ENCODE peak calls at places on chromosomes 11 and 22, in ten cellular contexts. O, A, G, B, W, P, Q, E, H and K are unnamed samples. For H3K4me1, the result is how much of the 10 kb centered on the place peaks cover.

GRCh38 chr11:118872403-118872821 is 11.3 kb upstream of the CXCR5 start:
- DNase-seq in O (no peak), A (no peak), G (no peak), B (no peak), W (no peak), P (no peak), Q (no peak), E (no peak), H (no peak), K (no peak)

GRCh38 chr22:49960967-49961600 is 512 bp downstream of the PIM3 start:
- DNase-seq in O (peak), A (peak), G (peak), B (peak), W (peak), P (peak), Q (peak), E (no peak), H (peak), K (peak)

GRCh38 chr11:21511835-21512440 is 680.9 kb upstream of the ANO5 start:
- DNase-seq in O (peak), A (peak), G (peak), B (no peak), W (peak), P (peak), Q (no peak), E (no peak), H (peak), K (no peak)

GRCh38 chr11:60914620-60915249 is 777 bp downstream of the TMEM109 start:
- DNase-seq in O (peak), A (peak), G (no peak), B (peak), W (peak), P (peak), Q (no peak), E (peak), H (peak), K (peak)

GRCh38 chr22:38320605-38321402 is 3.6 kb upstream of the CSNK1E start:
- DNase-seq in O (no peak), A (peak), G (no peak), B (no peak), W (no peak), P (no peak), Q (no peak), E (no peak), H (no peak), K (no peak)

GRCh38 chr11:32105871-32106312 is 15.0 kb downstream of the RCN1 start:
- DNase-seq in O (no peak), A (no peak), G (no peak), B (no peak), W (no peak), P (no peak), Q (no peak), E (no peak), H (no peak), K (no peak)

GRCh38 chr11:93845181-93846092 is 5.0 kb downstream of the VSTM5 start:
- DNase-seq in O (no peak), A (no peak), G (no peak), B (no peak), W (no peak), P (no peak), Q (no peak), E (no peak), H (no peak), K (no peak)

GRCh38 chr11:33984682-33985389 is 66.7 kb upstream of the CAPRIN1 start:
- DNase-seq in O (no peak), A (no peak), G (no peak), B (no peak), W (no peak), P (no peak), Q (no peak), E (no peak), H (no peak), K (no peak)

GRCh38 chr11:67286621-67287333 is 2.3 kb upstream of the ANKRD13D start:
- DNase-seq in O (no peak), A (no peak), G (no peak), B (peak), W (no peak), P (peak), Q (no peak), E (no peak), H (no peak), K (peak)

GRCh38 chr11:88131764-88132470 is 43.3 kb downstream of the RAB38 start:
- DNase-seq in O (no peak), A (no peak), G (no peak), B (no peak), W (no peak), P (no peak), Q (no peak), E (no peak), H (no peak), K (no peak)

GRCh38 chr22:23285236-23285635 is 104.9 kb downstream of the BCR start:
- DNase-seq in O (no peak), A (no peak), G (no peak), B (no peak), W (no peak), P (no peak), Q (no peak), E (no peak), H (no peak), K (no peak)

GRCh38 chr11:44324787-44325525 is 15.0 kb upstream of the ALX4 start:
- DNase-seq in O (no peak), A (no peak), G (no peak), B (no peak), W (no peak), P (no peak), Q (no peak), E (no peak), H (no peak), K (peak)

GRCh38 chr22:30325724-30326703 is 727 bp downstream of the TBC1D10A start:
- DNase-seq in O (peak), A (peak), G (no peak), B (peak), W (peak), P (peak), Q (no peak), E (no peak), H (peak), K (peak)

GRCh38 chr11:124718801-124719200 is 20.9 kb upstream of the NRGN start:
- DNase-seq in O (no peak), A (no peak), G (no peak), B (no peak), W (no peak), P (no peak), Q (no peak), E (no peak), H (no peak), K (peak)

GRCh38 chr11:85666687-85667086 is 1.8 kb upstream of the CREBZF start:
- DNase-seq in O (no peak), A (no peak), G (no peak), B (no peak), W (no peak), P (no peak), Q (no peak), E (no peak), H (no peak), K (no peak)

GRCh38 chr22:21741059-21741458 is 5.5 kb upstream of the YPEL1 start:
- DNase-seq in O (no peak), A (no peak), G (no peak), B (no peak), W (no peak), P (no peak), Q (no peak), E (no peak), H (no peak), K (no peak)

GRCh38 chr11:116986521-116987105 is 111.6 kb downstream of the SIK3 start:
- DNase-seq in O (no peak), A (no peak), G (no peak), B (no peak), W (no peak), P (peak), Q (no peak), E (no peak), H (no peak), K (no peak)

GRCh38 chr11:73318501-73319011 is 10.5 kb downstream of the ARHGEF17 start:
- DNase-seq in O (no peak), A (no peak), G (no peak), B (peak), W (no peak), P (no peak), Q (no peak), E (no peak), H (no peak), K (no peak)

GRCh38 chr11:4464216-4465159 is 15.4 kb downstream of the OR52K2 start:
- DNase-seq in O (no peak), A (no peak), G (no peak), B (no peak), W (no peak), P (no peak), Q (no peak), E (no peak), H (no peak), K (no peak)

GRCh38 chr11:78248191-78248590 is 59.5 kb downstream of the USP35 start:
- DNase-seq in O (no peak), A (no peak), G (no peak), B (no peak), W (no peak), P (no peak), Q (no peak), E (no peak), H (no peak), K (no peak)

GRCh38 chr22:37742374-37743092 is 45.7 kb downstream of the TRIOBP start:
- DNase-seq in O (no peak), A (no peak), G (no peak), B (peak), W (no peak), P (no peak), Q (no peak), E (no peak), H (no peak), K (no peak)

GRCh38 chr11:70367071-70367470 is 31.3 kb upstream of the CTTN start:
- DNase-seq in O (no peak), A (no peak), G (no peak), B (no peak), W (no peak), P (no peak), Q (no peak), E (no peak), H (peak), K (no peak)

GRCh38 chr11:106281455-106282173 is 204.2 kb downstream of the AASDHPPT start:
- DNase-seq in O (no peak), A (no peak), G (no peak), B (no peak), W (no peak), P (no peak), Q (no peak), E (no peak), H (no peak), K (no peak)

GRCh38 chr11:134398079-134398444 is 14.0 kb downstream of the B3GAT1 start:
- DNase-seq in O (no peak), A (no peak), G (no peak), B (no peak), W (peak), P (peak), Q (no peak), E (no peak), H (no peak), K (no peak)

DNA sequence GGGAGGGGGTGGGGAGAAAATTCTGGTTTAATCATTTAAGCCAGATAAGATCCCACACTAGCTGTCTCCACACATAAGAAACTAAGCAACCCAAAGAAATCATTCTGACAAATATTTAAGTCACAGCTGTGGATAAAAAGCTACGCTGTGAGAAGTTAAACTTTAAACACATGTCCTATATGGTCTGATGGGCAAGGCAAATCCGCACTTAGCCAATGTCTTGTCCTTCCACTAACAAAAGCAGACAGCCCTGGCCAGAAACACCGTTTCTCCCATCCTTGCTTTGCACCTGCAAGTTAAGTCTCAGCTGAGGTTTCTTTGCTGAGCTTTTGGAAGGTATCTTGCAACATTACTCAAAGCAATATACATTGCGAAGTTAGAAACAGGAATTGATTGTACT is 68.0 kb downstream of the ETS1 start:
- DNase-seq in O (no peak), A (no peak), G (no peak), B (no peak), W (no peak), P (no peak), Q (no peak), E (peak), H (no peak), K (no peak)
- H3K4me1 ChIP-seq in O (under half), A (under half), G (under half), B (under half), W (half or more), P (half or more), Q (under half), E (under half), H (under half), K (half or more)

GRCh38 chr22:40324468-40325305 is 21.6 kb upstream of the ADSL start:
- DNase-seq in O (no peak), A (no peak), G (no peak), B (no peak), W (no peak), P (no peak), Q (peak), E (peak), H (no peak), K (no peak)
- H3K4me1 ChIP-seq in O (under half), A (under half), G (under half), B (under half), W (under half), P (under half), Q (half or more), E (half or more), H (under half), K (under half)

DNA sequence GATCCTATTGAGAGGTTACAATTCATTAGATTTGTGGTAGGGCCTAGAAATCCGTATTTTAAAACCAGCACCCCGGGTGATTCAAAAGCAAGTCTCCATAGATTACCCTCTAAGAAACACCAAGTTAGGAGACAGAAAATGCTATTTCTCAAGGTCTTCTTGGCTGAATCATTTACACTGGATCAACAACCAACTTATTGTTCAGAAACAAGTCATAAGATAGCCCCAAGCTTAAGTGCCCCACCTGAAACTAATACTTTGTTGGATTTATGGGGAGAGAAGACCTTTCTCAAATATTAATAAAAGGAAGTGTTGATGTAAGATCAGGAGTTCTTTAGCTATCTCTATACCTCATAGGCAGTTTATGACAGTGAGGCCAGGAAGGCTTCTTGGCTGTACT is 345.2 kb downstream of the LARGE1 start:
- DNase-seq in O (no peak), A (no peak), G (no peak), B (no peak), W (no peak), P (no peak), Q (no peak), E (no peak), H (no peak), K (no peak)
- H3K4me1 ChIP-seq in O (under half), A (under half), G (under half), B (under half), W (under half), P (under half), Q (under half), E (under half), H (under half), K (under half)

DNA sequence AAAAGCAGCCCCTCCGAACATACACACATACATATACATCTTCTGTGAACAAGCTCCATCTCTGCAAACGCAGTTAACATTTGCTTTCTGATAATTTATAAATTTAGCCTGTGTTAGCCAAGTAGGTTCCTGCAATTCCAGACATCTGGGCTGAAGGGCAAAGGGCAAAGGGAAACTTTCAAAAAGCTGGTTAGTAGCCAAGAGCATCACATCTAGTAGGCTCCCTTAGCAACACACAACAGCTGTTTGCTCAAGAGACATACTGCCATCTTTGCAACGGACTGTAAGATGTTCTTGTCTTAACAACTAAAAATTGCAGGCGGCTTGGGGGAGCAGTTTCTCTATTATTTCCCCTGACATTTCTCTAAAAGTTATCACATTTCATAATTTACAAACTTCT is 134.9 kb downstream of the RBFOX2 start:
- DNase-seq in O (no peak), A (no peak), G (no peak), B (no peak), W (no peak), P (peak), Q (no peak), E (no peak), H (no peak), K (no peak)
- H3K4me1 ChIP-seq in O (half or more), A (under half), G (half or more), B (under half), W (under half), P (under half), Q (under half), E (under half), H (under half), K (under half)

GRCh38 chr11:12125609-12126149 is 15.3 kb downstream of the MICAL2 start:
- DNase-seq in O (no peak), A (no peak), G (no peak), B (no peak), W (peak), P (peak), Q (no peak), E (no peak), H (no peak), K (peak)
- H3K4me1 ChIP-seq in O (under half), A (under half), G (under half), B (half or more), W (under half), P (under half), Q (under half), E (under half), H (under half), K (half or more)

DNA sequence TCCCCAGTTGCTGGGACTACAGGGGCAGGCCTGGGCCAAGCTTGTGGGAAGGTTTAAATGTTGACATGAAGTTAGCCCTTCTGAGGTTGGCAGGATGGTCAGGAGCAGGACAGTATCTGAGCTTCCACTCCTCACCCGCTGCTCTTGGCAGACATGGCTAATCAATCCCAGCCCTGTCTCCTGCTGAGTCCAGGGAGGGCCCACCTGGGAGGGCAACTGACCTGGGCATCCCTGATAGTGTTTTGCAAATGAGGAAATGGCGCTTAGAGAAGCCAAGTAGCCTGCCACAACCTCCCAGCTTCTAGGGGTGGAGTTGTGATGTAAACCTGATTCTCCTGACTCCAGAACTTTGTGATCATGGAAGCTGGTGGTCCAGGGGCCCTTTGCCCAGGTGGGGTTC is 16.7 kb downstream of the FLRT1 start:
- DNase-seq in O (no peak), A (no peak), G (no peak), B (no peak), W (no peak), P (no peak), Q (no peak), E (no peak), H (no peak), K (no peak)
- H3K4me1 ChIP-seq in O (under half), A (under half), G (under half), B (under half), W (under half), P (under half), Q (under half), E (under half), H (under half), K (under half)

DNA sequence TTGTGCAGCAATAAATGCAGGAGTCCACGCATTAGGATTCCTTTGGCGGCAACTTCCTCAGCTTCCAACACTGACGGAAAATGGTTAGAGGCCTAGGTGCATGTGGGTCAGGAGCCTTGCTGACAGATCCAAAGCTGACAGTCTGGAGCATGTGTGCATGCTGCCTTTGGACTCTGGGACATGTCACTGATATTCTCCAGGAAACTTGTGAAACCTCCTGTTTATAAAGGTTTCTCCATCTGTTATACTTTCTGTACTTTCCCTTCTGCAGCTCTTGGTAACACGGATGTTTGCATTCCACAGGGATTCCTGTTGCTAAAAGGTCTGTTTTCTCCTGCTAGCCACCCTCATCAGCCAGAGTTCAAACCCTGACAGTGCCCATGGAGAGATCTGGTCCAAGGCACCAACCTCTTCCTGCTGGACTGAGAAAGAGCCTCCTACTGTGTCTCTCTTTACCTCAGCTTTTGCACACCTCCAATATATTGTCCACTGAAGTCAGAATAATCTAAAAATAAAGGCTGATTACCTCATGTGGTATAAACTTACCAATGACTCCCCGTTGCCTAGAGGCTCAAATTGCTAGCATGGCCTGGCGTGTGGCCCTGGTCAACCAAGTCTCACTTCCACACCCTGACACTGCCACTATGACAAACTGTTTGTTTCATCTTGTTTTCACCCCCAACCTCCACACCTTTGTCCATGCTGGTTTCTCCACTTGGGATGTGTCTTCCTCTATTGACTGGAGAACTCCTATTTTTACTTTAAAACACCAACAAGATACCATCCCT is 31.1 kb upstream of the LYVE1 start:
- DNase-seq in O (no peak), A (no peak), G (no peak), B (peak), W (no peak), P (no peak), Q (no peak), E (no peak), H (no peak), K (no peak)
- H3K4me1 ChIP-seq in O (under half), A (under half), G (under half), B (under half), W (under half), P (under half), Q (under half), E (under half), H (under half), K (under half)

DNA sequence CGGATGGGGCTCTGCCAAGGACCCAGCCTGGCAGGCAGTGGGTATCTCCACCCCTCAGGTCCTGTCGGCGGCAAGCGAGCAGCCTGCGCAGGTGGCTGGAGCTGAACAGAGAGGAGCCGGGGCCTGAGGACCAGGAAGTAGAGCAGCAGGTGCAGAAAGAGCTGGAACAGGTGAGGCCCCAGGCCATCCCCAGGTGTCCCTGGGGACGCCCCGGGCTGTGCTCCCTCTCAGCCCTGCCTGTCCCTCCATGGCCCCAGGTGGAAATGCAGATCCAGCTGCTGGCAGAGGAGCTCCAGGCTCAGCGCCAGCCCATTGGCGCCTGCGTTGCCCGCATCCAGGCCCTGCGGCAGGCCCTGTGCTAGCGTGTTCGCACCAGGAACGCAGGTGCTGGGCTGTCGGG is 44.0 kb downstream of the PISD start:
- DNase-seq in O (no peak), A (peak), G (peak), B (no peak), W (no peak), P (no peak), Q (no peak), E (no peak), H (no peak), K (peak)
- H3K4me1 ChIP-seq in O (under half), A (under half), G (under half), B (under half), W (under half), P (under half), Q (under half), E (under half), H (under half), K (under half)